ENCODE peak calls at places on chromosome 11, in nine cellular contexts. One of them, this sample, is unnamed.

GRCh38 chr11:69683764-69684333 is 8.7 kb upstream of the LTO1 start:
- DNase-seq in effector CD8-positive, alpha-beta T cell: no peak
- DNase-seq in NCI-H1694: no peak
- DNase-seq in ureter: no peak
- DNase-seq in RCC 7860: no peak
- DNase-seq in non-pigmented ciliary epithelial cell: no peak
- DNase-seq in cardiac fibroblast: peak
- DNase-seq in fibroblast of the conjunctiva: no peak
- DNase-seq in Calu3: peak
- DNase-seq in this sample: no peak

GRCh38 chr11:70490723-70491558 is 92.6 kb downstream of the CTTN start:
- DNase-seq in effector CD8-positive, alpha-beta T cell: no peak
- DNase-seq in NCI-H1694: no peak
- DNase-seq in ureter: no peak
- DNase-seq in RCC 7860: no peak
- DNase-seq in non-pigmented ciliary epithelial cell: no peak
- DNase-seq in cardiac fibroblast: no peak
- DNase-seq in fibroblast of the conjunctiva: no peak
- DNase-seq in Calu3: no peak
- DNase-seq in this sample: no peak

GRCh38 chr11:117284053-117284452 is 7.1 kb upstream of the BACE1-AS start:
- DNase-seq in effector CD8-positive, alpha-beta T cell: no peak
- DNase-seq in NCI-H1694: no peak
- DNase-seq in ureter: no peak
- DNase-seq in RCC 7860: no peak
- DNase-seq in non-pigmented ciliary epithelial cell: no peak
- DNase-seq in cardiac fibroblast: no peak
- DNase-seq in fibroblast of the conjunctiva: no peak
- DNase-seq in Calu3: no peak
- DNase-seq in this sample: no peak

GRCh38 chr11:130209944-130210854 is 50.6 kb downstream of the ST14 start:
- DNase-seq in effector CD8-positive, alpha-beta T cell: no peak
- DNase-seq in NCI-H1694: no peak
- DNase-seq in ureter: peak
- DNase-seq in RCC 7860: no peak
- DNase-seq in non-pigmented ciliary epithelial cell: no peak
- DNase-seq in cardiac fibroblast: no peak
- DNase-seq in fibroblast of the conjunctiva: no peak
- DNase-seq in Calu3: no peak
- DNase-seq in this sample: no peak

GRCh38 chr11:60974726-60975125 is 3.2 kb downstream of the CD6 start:
- DNase-seq in effector CD8-positive, alpha-beta T cell: no peak
- DNase-seq in NCI-H1694: no peak
- DNase-seq in ureter: no peak
- DNase-seq in RCC 7860: no peak
- DNase-seq in non-pigmented ciliary epithelial cell: no peak
- DNase-seq in cardiac fibroblast: no peak
- DNase-seq in fibroblast of the conjunctiva: no peak
- DNase-seq in Calu3: no peak
- DNase-seq in this sample: no peak

GRCh38 chr11:102367364-102367763 is 20.4 kb downstream of the BIRC2 start:
- DNase-seq in effector CD8-positive, alpha-beta T cell: no peak
- DNase-seq in NCI-H1694: no peak
- DNase-seq in ureter: no peak
- DNase-seq in RCC 7860: no peak
- DNase-seq in non-pigmented ciliary epithelial cell: no peak
- DNase-seq in cardiac fibroblast: peak
- DNase-seq in fibroblast of the conjunctiva: no peak
- DNase-seq in Calu3: no peak
- DNase-seq in this sample: no peak

GRCh38 chr11:128735935-128736610 is 42.2 kb downstream of the FLI1 start:
- DNase-seq in effector CD8-positive, alpha-beta T cell: no peak
- DNase-seq in NCI-H1694: no peak
- DNase-seq in ureter: no peak
- DNase-seq in RCC 7860: no peak
- DNase-seq in non-pigmented ciliary epithelial cell: no peak
- DNase-seq in cardiac fibroblast: no peak
- DNase-seq in fibroblast of the conjunctiva: no peak
- DNase-seq in Calu3: no peak
- DNase-seq in this sample: no peak

GRCh38 chr11:95924414-95924760 is 480 bp upstream of the MTMR2 start:
- DNase-seq in effector CD8-positive, alpha-beta T cell: no peak
- DNase-seq in NCI-H1694: no peak
- DNase-seq in ureter: no peak
- DNase-seq in RCC 7860: peak
- DNase-seq in non-pigmented ciliary epithelial cell: no peak
- DNase-seq in cardiac fibroblast: peak
- DNase-seq in fibroblast of the conjunctiva: no peak
- DNase-seq in Calu3: no peak
- DNase-seq in this sample: no peak

GRCh38 chr11:44047931-44048431 is at the start of gene ACCSL:
- DNase-seq in effector CD8-positive, alpha-beta T cell: no peak
- DNase-seq in NCI-H1694: no peak
- DNase-seq in ureter: peak
- DNase-seq in RCC 7860: no peak
- DNase-seq in non-pigmented ciliary epithelial cell: no peak
- DNase-seq in cardiac fibroblast: peak
- DNase-seq in fibroblast of the conjunctiva: no peak
- DNase-seq in Calu3: no peak
- DNase-seq in this sample: no peak

GRCh38 chr11:23391031-23391430 is 530.8 kb upstream of the CCDC179 start:
- DNase-seq in effector CD8-positive, alpha-beta T cell: no peak
- DNase-seq in NCI-H1694: no peak
- DNase-seq in ureter: no peak
- DNase-seq in RCC 7860: no peak
- DNase-seq in non-pigmented ciliary epithelial cell: no peak
- DNase-seq in cardiac fibroblast: no peak
- DNase-seq in fibroblast of the conjunctiva: no peak
- DNase-seq in Calu3: no peak
- DNase-seq in this sample: no peak

GRCh38 chr11:70604630-70605520 is 206.5 kb downstream of the CTTN start:
- DNase-seq in effector CD8-positive, alpha-beta T cell: no peak
- DNase-seq in NCI-H1694: no peak
- DNase-seq in ureter: no peak
- DNase-seq in RCC 7860: no peak
- DNase-seq in non-pigmented ciliary epithelial cell: no peak
- DNase-seq in cardiac fibroblast: no peak
- DNase-seq in fibroblast of the conjunctiva: no peak
- DNase-seq in Calu3: no peak
- DNase-seq in this sample: no peak